ENCODE peak calls at places on chromosomes 13 and 19, in four cellular contexts. I, V, B and J are unnamed samples.

GRCh38 chr13:37067874-37068273 is 8.4 kb upstream of the SUPT20H start:
- DNase-seq in I (no peak), V (no peak), B (no peak), J (no peak)

GRCh38 chr19:43596842-43597461 is 557 bp downstream of the ZNF576 start:
- DNase-seq in I (no peak), B (no peak), V (no peak), J (no peak)

GRCh38 chr19:57978586-57979289 is 4.4 kb upstream of the C19orf18 start:
- DNase-seq in V (no peak), I (no peak), B (peak; percentile 7), J (no peak)

GRCh38 chr19:5018224-5019015 is 49.5 kb downstream of the KDM4B start:
- DNase-seq in V (no peak), I (no peak), B (no peak), J (no peak)

GRCh38 chr13:91904597-91904996 is 506.2 kb downstream of the GPC5 start:
- DNase-seq in V (no peak), I (no peak), B (no peak), J (no peak)

GRCh38 chr13:113890758-113891480 is 27.0 kb upstream of the GAS6 start:
- DNase-seq in V (no peak), I (no peak), B (no peak), J (no peak)

GRCh38 chr13:48580886-48581285 is 48.0 kb upstream of the RCBTB2 start:
- DNase-seq in V (no peak), B (no peak), I (no peak), J (no peak)

GRCh38 chr19:7873304-7874079 is 698 bp downstream of the PRR36 start:
- DNase-seq in V (no peak), I (no peak), B (no peak), J (no peak)

GRCh38 chr13:67156718-67157049 is 73.5 kb downstream of the PCDH9 start:
- DNase-seq in I (no peak), V (no peak), B (no peak), J (no peak)

GRCh38 chr19:30857966-30858490 is 485.8 kb downstream of the ZNF536 start:
- DNase-seq in B (no peak), I (no peak), V (no peak), J (no peak)

GRCh38 chr13:76019421-76020044 is 383.4 kb downstream of the LMO7 start:
- DNase-seq in B (peak; percentile 88), I (no peak), V (no peak), J (no peak)

GRCh38 chr13:24688111-24688510 is 7.9 kb downstream of the ATP12A start:
- DNase-seq in B (no peak), V (no peak), I (no peak), J (no peak)

GRCh38 chr13:41356788-41357187 is 45.7 kb downstream of the NAA16 start:
- DNase-seq in I (no peak), B (peak; percentile 35), V (no peak), J (no peak)

GRCh38 chr13:36370108-36370429 is 23.9 kb upstream of the SPART start:
- DNase-seq in B (no peak), I (no peak), V (no peak), J (no peak)

GRCh38 chr19:38831142-38831605 is 420 bp downstream of the ECH1 start:
- DNase-seq in B (peak; percentile 91), I (peak; percentile 83), V (peak; percentile 79), J (peak; percentile 45)

GRCh38 chr13:92175330-92175729 is 776.9 kb downstream of the GPC5 start:
- DNase-seq in B (peak; percentile 43), I (no peak), V (no peak), J (no peak)

GRCh38 chr13:108322206-108322824 is 52.8 kb downstream of the TNFSF13B start:
- DNase-seq in I (no peak), V (no peak), B (peak; percentile 60), J (no peak)

GRCh38 chr19:38044267-38045111 is 137.5 kb downstream of the SIPA1L3 start:
- DNase-seq in B (peak; percentile 13), V (no peak), I (no peak), J (no peak)

GRCh38 chr19:56153507-56153906 is 12.4 kb downstream of the ZNF444 start:
- DNase-seq in I (no peak), B (no peak), V (no peak), J (no peak)

GRCh38 chr19:38252935-38253691 is 3.1 kb downstream of the PPP1R14A start:
- DNase-seq in B (no peak), I (no peak), V (peak; percentile 33), J (peak; percentile 90)

GRCh38 chr13:44191504-44192171 is 182.0 kb upstream of the SERP2 start:
- DNase-seq in V (peak; percentile 65), B (peak; percentile 41), I (no peak), J (no peak)

GRCh38 chr19:44718441-44719261 is 19.7 kb downstream of the CEACAM16 start:
- DNase-seq in B (peak; percentile 61), V (peak; percentile 95), I (peak; percentile 85), J (no peak)

GRCh38 chr19:54026656-54027055 is 35.2 kb downstream of the CACNG6 start:
- DNase-seq in B (no peak), I (no peak), V (no peak), J (no peak)

GRCh38 chr19:4108767-4109625 is 14.9 kb downstream of the MAP2K2 start:
- DNase-seq in V (no peak), I (no peak), B (no peak), J (no peak)

DNA sequence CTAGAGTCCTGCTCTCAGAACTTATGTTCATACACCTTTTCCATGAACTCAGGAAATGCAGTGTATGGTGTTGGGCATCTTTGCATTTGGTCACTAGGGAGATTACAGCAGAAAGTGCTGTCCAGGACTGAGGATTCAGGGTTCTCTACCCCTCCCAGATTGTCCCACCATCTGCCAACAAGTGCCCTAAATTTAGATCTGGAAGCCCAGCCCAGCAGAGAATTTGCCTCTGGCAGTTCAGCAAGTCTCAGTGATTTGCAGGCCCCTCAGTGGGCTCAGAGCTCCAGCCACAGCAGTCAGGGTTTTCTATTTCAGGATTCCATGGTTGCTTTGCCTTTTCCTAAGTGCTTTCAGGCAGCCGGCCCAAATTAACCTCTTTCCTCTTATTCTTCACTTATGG is 23.4 kb downstream of the CNFN start:
- DNase-seq in B (no peak), I (no peak), V (no peak), J (no peak)
- H3K4me1 ChIP-seq in B (no peaks in the 10 kb centered on the region), I (no peaks in the 10 kb centered on the region), V (no peaks in the 10 kb centered on the region), J (no peaks in the 10 kb centered on the region)

GRCh38 chr19:1780272-1780957 is 27.1 kb downstream of the ONECUT3 start:
- DNase-seq in V (no peak), B (peak; percentile 52), I (no peak), J (no peak)
- TF ChIP-seq CTCF in V (no peak), B (peak; percentile 36), I (no peak), J (no peak)

DNA sequence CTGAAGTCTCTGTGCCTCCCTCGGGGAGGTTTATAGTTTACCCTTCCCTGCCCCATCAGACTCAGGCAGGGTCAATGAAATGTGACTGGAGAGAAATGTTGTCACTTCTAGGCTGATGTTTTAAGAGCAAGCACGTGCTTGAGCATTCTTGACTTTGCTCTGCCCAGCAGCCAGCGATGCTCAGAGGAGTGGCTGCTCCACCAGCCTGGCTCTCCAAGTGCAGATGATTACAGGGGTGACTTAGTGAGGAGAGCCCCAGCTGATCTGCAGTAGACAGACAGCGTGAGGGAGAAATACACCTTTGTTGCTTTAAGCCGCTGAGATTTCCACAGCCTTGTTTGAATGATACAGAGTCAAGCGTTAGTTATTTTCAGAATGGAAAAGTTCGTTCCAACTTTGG is 143.7 kb downstream of the OXGR1 start:
- DNase-seq in B (no peak), V (no peak), I (no peak), J (no peak)
- H3K27ac ChIP-seq in B (no peak overlapping the region), V (no peak overlapping the region), I (no peak overlapping the region), J (no peak overlapping the region)

GRCh38 chr13:88729605-88730004 is 1058.4 kb downstream of the SLITRK5 start:
- DNase-seq in V (no peak), B (no peak), I (no peak), J (no peak)

GRCh38 chr13:88726075-88726474 is 1054.9 kb downstream of the SLITRK5 start:
- DNase-seq in V (no peak), B (no peak), I (no peak), J (no peak)
- H3K4me1 ChIP-seq in V (no peaks in the 10 kb centered on the region), B (no peaks in the 10 kb centered on the region), I (no peaks in the 10 kb centered on the region), J (no peaks in the 10 kb centered on the region)

GRCh38 chr19:23996549-23996948 is 81.9 kb downstream of the ZNF726 start:
- DNase-seq in V (no peak), B (peak; percentile 20), I (no peak), J (no peak)
- TF ChIP-seq CTCF in V (no peak), B (peak; percentile 43), I (no peak), J (no peak)

GRCh38 chr19:12952488-12953455 is 4.3 kb downstream of the GADD45GIP1 start:
- DNase-seq in V (peak; percentile 76), I (no peak), B (peak; percentile 60), J (no peak)

GRCh38 chr19:12956446-12957388 is at the start of gene GADD45GIP1:
- DNase-seq in I (peak; percentile 77), B (peak; percentile 91), V (peak; percentile 80), J (peak; percentile 83)

GRCh38 chr19:12954150-12954962 is 2.7 kb downstream of the GADD45GIP1 start:
- DNase-seq in I (no peak), V (no peak), B (no peak), J (no peak)

GRCh38 chr19:12953456-12954149 is 3.4 kb downstream of the GADD45GIP1 start:
- DNase-seq in B (no peak), I (no peak), V (peak; percentile 62), J (no peak)

GRCh38 chr19:12955996-12956395 is 1.0 kb downstream of the GADD45GIP1 start:
- DNase-seq in B (peak; percentile 49), V (no peak), I (no peak), J (no peak)
- H3K27ac ChIP-seq in B (peak overlapping the region; percentile 66), V (no peak overlapping the region), I (peak overlapping the region; percentile 94), J (peak overlapping the region; percentile 95)

DNA sequence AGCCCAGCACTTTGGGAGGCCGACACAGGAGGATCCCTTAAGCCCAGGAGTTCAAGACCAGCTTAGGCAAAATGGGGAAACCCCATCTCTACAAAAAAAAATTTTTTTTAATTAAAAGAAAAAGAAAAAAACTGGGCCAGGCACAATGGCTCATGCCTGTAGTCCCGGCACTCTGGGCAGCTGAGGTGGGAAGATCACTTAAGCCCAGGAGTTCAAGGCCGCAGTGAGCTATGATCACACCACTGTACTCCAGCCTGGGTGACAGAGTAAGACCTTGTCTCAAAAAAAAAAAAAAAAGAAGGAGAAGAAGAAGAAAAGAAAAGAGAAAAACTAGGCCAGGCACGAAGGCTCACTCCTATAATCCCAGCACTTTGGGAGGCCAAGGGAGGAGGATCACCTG is 4.3 kb downstream of the ELL start:
- DNase-seq in I (no peak), B (no peak), V (peak; percentile 52), J (no peak)
- H3K4me1 ChIP-seq in I (no peaks in the 10 kb centered on the region), B (peaks cover 24% of the 10 kb centered on the region), V (peaks cover 34% of the 10 kb centered on the region), J (peaks cover 45% of the 10 kb centered on the region)